ENCODE peak calls at places on chromosomes 2 and 18, in seven cellular contexts. One of them, this sample, is unnamed.
A peak's percentile ranks its signal among the peaks of the same experiment; 100 is the strongest.

GRCh38 chr18:52750995-52751394 is 411.0 kb downstream of the DCC start:
- DNase-seq in left ventricle myocardium inferior: no peak
- DNase-seq in pons: no peak
- DNase-seq in GM04504: no peak
- DNase-seq in HAP-1: no peak
- DNase-seq in left ventricle myocardium superior: no peak
- DNase-seq in adrenal gland: no peak
- DNase-seq in this sample: no peak

GRCh38 chr2:236872015-236872414 is 213.7 kb upstream of the COPS8 start:
- DNase-seq in left ventricle myocardium superior: no peak
- DNase-seq in pons: peak; percentile 30
- DNase-seq in GM04504: no peak
- DNase-seq in left ventricle myocardium inferior: no peak
- DNase-seq in HAP-1: no peak
- DNase-seq in adrenal gland: peak; percentile 25
- DNase-seq in this sample: no peak

GRCh38 chr2:145258903-145259579 is 739.1 kb upstream of the ZEB2 start:
- DNase-seq in left ventricle myocardium inferior: no peak
- DNase-seq in pons: peak; percentile 33
- DNase-seq in left ventricle myocardium superior: no peak
- DNase-seq in adrenal gland: no peak
- DNase-seq in GM04504: no peak
- DNase-seq in HAP-1: no peak
- DNase-seq in this sample: no peak

GRCh38 chr2:112259509-112260294 is 4.9 kb upstream of the ZC3H8 start:
- DNase-seq in adrenal gland: peak; percentile 86
- DNase-seq in left ventricle myocardium superior: peak; percentile 87
- DNase-seq in HAP-1: peak; percentile 88
- DNase-seq in GM04504: peak; percentile 50
- DNase-seq in pons: peak; percentile 82
- DNase-seq in left ventricle myocardium inferior: peak; percentile 81
- DNase-seq in this sample: peak; percentile 76

GRCh38 chr2:7567646-7568045 is 650.4 kb downstream of the RNF144A start:
- DNase-seq in left ventricle myocardium superior: no peak
- DNase-seq in pons: no peak
- DNase-seq in GM04504: no peak
- DNase-seq in left ventricle myocardium inferior: no peak
- DNase-seq in adrenal gland: no peak
- DNase-seq in HAP-1: no peak
- DNase-seq in this sample: no peak

GRCh38 chr2:60413069-60413818 is 140.2 kb downstream of the BCL11A start:
- DNase-seq in left ventricle myocardium superior: no peak
- DNase-seq in left ventricle myocardium inferior: no peak
- DNase-seq in pons: no peak
- DNase-seq in HAP-1: no peak
- DNase-seq in adrenal gland: no peak
- DNase-seq in GM04504: no peak
- DNase-seq in this sample: no peak

GRCh38 chr2:19900536-19901200 is 1.1 kb downstream of the TTC32 start:
- DNase-seq in adrenal gland: no peak
- DNase-seq in HAP-1: no peak
- DNase-seq in GM04504: no peak
- DNase-seq in left ventricle myocardium inferior: no peak
- DNase-seq in left ventricle myocardium superior: no peak
- DNase-seq in pons: peak; percentile 45
- DNase-seq in this sample: no peak

GRCh38 chr2:188751786-188752185 is 222.4 kb upstream of the COL3A1 start:
- DNase-seq in left ventricle myocardium inferior: no peak
- DNase-seq in GM04504: no peak
- DNase-seq in HAP-1: no peak
- DNase-seq in pons: no peak
- DNase-seq in adrenal gland: no peak
- DNase-seq in left ventricle myocardium superior: no peak
- DNase-seq in this sample: no peak

GRCh38 chr2:221791840-221792239 is 219.7 kb upstream of the EPHA4 start:
- DNase-seq in left ventricle myocardium superior: no peak
- DNase-seq in GM04504: no peak
- DNase-seq in HAP-1: no peak
- DNase-seq in adrenal gland: no peak
- DNase-seq in left ventricle myocardium inferior: no peak
- DNase-seq in pons: no peak
- DNase-seq in this sample: no peak

GRCh38 chr2:189685540-189686229 is 11.2 kb downstream of the ANKAR start:
- DNase-seq in adrenal gland: peak; percentile 45
- DNase-seq in left ventricle myocardium inferior: peak; percentile 41
- DNase-seq in GM04504: no peak
- DNase-seq in pons: no peak
- DNase-seq in left ventricle myocardium superior: peak; percentile 51
- DNase-seq in HAP-1: no peak
- DNase-seq in this sample: no peak

GRCh38 chr2:38734299-38735058 is 16.7 kb downstream of the SRSF7 start:
- DNase-seq in adrenal gland: no peak
- DNase-seq in pons: no peak
- DNase-seq in left ventricle myocardium superior: no peak
- DNase-seq in GM04504: no peak
- DNase-seq in HAP-1: no peak
- DNase-seq in left ventricle myocardium inferior: no peak
- DNase-seq in this sample: no peak

GRCh38 chr2:36553690-36554089 is 44.3 kb downstream of the FEZ2 start:
- DNase-seq in left ventricle myocardium superior: no peak
- DNase-seq in adrenal gland: no peak
- DNase-seq in pons: peak; percentile 46
- DNase-seq in HAP-1: no peak
- DNase-seq in left ventricle myocardium inferior: no peak
- DNase-seq in GM04504: no peak
- DNase-seq in this sample: no peak

GRCh38 chr2:188931361-188931760 is 42.8 kb upstream of the COL3A1 start:
- DNase-seq in GM04504: peak; percentile 17
- DNase-seq in HAP-1: no peak
- DNase-seq in left ventricle myocardium superior: no peak
- DNase-seq in left ventricle myocardium inferior: no peak
- DNase-seq in pons: no peak
- DNase-seq in adrenal gland: no peak
- DNase-seq in this sample: no peak

GRCh38 chr2:118239284-118239683 is 151.0 kb downstream of the INSIG2 start:
- DNase-seq in left ventricle myocardium inferior: no peak
- DNase-seq in HAP-1: no peak
- DNase-seq in adrenal gland: no peak
- DNase-seq in left ventricle myocardium superior: no peak
- DNase-seq in pons: no peak
- DNase-seq in GM04504: no peak
- DNase-seq in this sample: no peak

This sample was measured in prostate gland.